ENCODE peak calls at places on chromosomes 6 and 20, in five cellular contexts. I is Caki2; O is activated T-helper 9 cell treated with anti-CD3 and anti-CD28 coated beads, Interleukin-2, amount 50 U/mL, for 16 hours; S is sigmoid colon; Y is Calu3. Z is an unnamed sample.

GRCh38 chr6:127464881-127465459 is 5.8 kb upstream of the KIAA0408 start:
- DNase-seq in S (peak; percentile 88), O (peak; percentile 40), I (peak; percentile 44), Y (peak; percentile 71), Z (no peak)

GRCh38 chr6:26555505-26556262 is 17.5 kb downstream of the HMGN4 start:
- DNase-seq in S (no peak), O (no peak), I (no peak), Y (no peak), Z (no peak)

GRCh38 chr6:90078513-90079289 is 184.4 kb downstream of the GJA10 start:
- DNase-seq in O (peak; percentile 42), Y (no peak), S (no peak), I (no peak), Z (no peak)

GRCh38 chr6:49530141-49530775 is 20.2 kb upstream of the C6orf141 start:
- DNase-seq in I (no peak), O (no peak), Y (no peak), S (no peak), Z (no peak)

GRCh38 chr6:25866011-25866410 is 8.0 kb downstream of the SLC17A3 start:
- DNase-seq in O (no peak), Y (peak; percentile 39), I (no peak), S (no peak), Z (no peak)

GRCh38 chr20:49037962-49038387 is 8.1 kb upstream of the CSE1L start:
- DNase-seq in Y (peak; percentile 18), O (no peak), I (peak; percentile 80), S (no peak), Z (no peak)

GRCh38 chr6:42260972-42261371 is 43.3 kb upstream of the MRPS10 start:
- DNase-seq in Y (peak; percentile 60), I (no peak), S (peak; percentile 70), O (no peak), Z (no peak)

GRCh38 chr6:14316911-14317535 is 199.5 kb downstream of the CD83 start:
- DNase-seq in O (no peak), Y (no peak), S (no peak), I (no peak), Z (no peak)

GRCh38 chr6:140441256-140441655 is 1066.8 kb upstream of the CITED2 start:
- DNase-seq in Y (peak; percentile 16), S (peak; percentile 66), O (no peak), I (peak; percentile 40), Z (peak; percentile 22)

GRCh38 chr6:107561325-107561724 is 71.4 kb downstream of the SOBP start:
- DNase-seq in O (no peak), S (peak; percentile 82), I (no peak), Y (no peak), Z (no peak)

GRCh38 chr20:19628570-19629134 is 129.4 kb upstream of the RIN2 start:
- DNase-seq in O (no peak), S (no peak), I (peak; percentile 46), Y (peak; percentile 59), Z (peak; percentile 41)

Z was measured in glomerular endothelial cell.